ENCODE peak calls at places on chromosome 9, in five cellular contexts. One of them, this sample, is unnamed.

GRCh38 chr9:90881648-90882047 is 80.0 kb downstream of the SYK start:
- DNase-seq in stimulated activated CD4-positive, alpha-beta T cell treated with anti-CD3 and anti-CD28 coated beads, Interleukin-15, amount 100 ng/mL, for 48 hours: no peak
- DNase-seq in foreskin melanocyte: no peak
- DNase-seq in left ventricle myocardium superior: no peak
- DNase-seq in adipocyte: no peak
- DNase-seq in this sample: no peak

GRCh38 chr9:134621558-134622110 is 20.0 kb upstream of the COL5A1 start:
- DNase-seq in stimulated activated CD4-positive, alpha-beta T cell treated with anti-CD3 and anti-CD28 coated beads, Interleukin-15, amount 100 ng/mL, for 48 hours: no peak
- DNase-seq in foreskin melanocyte: no peak
- DNase-seq in left ventricle myocardium superior: peak
- DNase-seq in adipocyte: no peak
- DNase-seq in this sample: no peak

GRCh38 chr9:89528540-89528939 is 30.6 kb upstream of the SEMA4D start:
- DNase-seq in stimulated activated CD4-positive, alpha-beta T cell treated with anti-CD3 and anti-CD28 coated beads, Interleukin-15, amount 100 ng/mL, for 48 hours: no peak
- DNase-seq in foreskin melanocyte: no peak
- DNase-seq in left ventricle myocardium superior: no peak
- DNase-seq in adipocyte: no peak
- DNase-seq in this sample: no peak

GRCh38 chr9:80906728-80907127 is 782.6 kb downstream of the TLE1 start:
- DNase-seq in stimulated activated CD4-positive, alpha-beta T cell treated with anti-CD3 and anti-CD28 coated beads, Interleukin-15, amount 100 ng/mL, for 48 hours: no peak
- DNase-seq in foreskin melanocyte: no peak
- DNase-seq in left ventricle myocardium superior: no peak
- DNase-seq in adipocyte: no peak
- DNase-seq in this sample: no peak

GRCh38 chr9:94805585-94805984 is 79.1 kb downstream of the AOPEP start:
- DNase-seq in stimulated activated CD4-positive, alpha-beta T cell treated with anti-CD3 and anti-CD28 coated beads, Interleukin-15, amount 100 ng/mL, for 48 hours: no peak
- DNase-seq in foreskin melanocyte: peak
- DNase-seq in left ventricle myocardium superior: no peak
- DNase-seq in adipocyte: peak
- DNase-seq in this sample: no peak

GRCh38 chr9:135520916-135521607 is at the start of gene LCN1:
- DNase-seq in stimulated activated CD4-positive, alpha-beta T cell treated with anti-CD3 and anti-CD28 coated beads, Interleukin-15, amount 100 ng/mL, for 48 hours: no peak
- DNase-seq in foreskin melanocyte: no peak
- DNase-seq in left ventricle myocardium superior: no peak
- DNase-seq in adipocyte: no peak
- DNase-seq in this sample: no peak

GRCh38 chr9:29440449-29440848 is 1867.2 kb upstream of the C9orf72 start:
- DNase-seq in stimulated activated CD4-positive, alpha-beta T cell treated with anti-CD3 and anti-CD28 coated beads, Interleukin-15, amount 100 ng/mL, for 48 hours: no peak
- DNase-seq in foreskin melanocyte: no peak
- DNase-seq in left ventricle myocardium superior: no peak
- DNase-seq in adipocyte: no peak
- DNase-seq in this sample: no peak

GRCh38 chr9:108271646-108272349 is 584.0 kb downstream of the ACTL7B start:
- DNase-seq in stimulated activated CD4-positive, alpha-beta T cell treated with anti-CD3 and anti-CD28 coated beads, Interleukin-15, amount 100 ng/mL, for 48 hours: no peak
- DNase-seq in foreskin melanocyte: peak
- DNase-seq in left ventricle myocardium superior: no peak
- DNase-seq in adipocyte: peak
- DNase-seq in this sample: peak